ENCODE peak calls at places on chromosomes 7 and 10, in seven cellular contexts. A is GM13976; S is osteoblast; M is fibroblast of mammary gland; P is Caki2; C is stimulated activated CD4-positive, alpha-beta T cell treated with anti-CD3 and anti-CD28 coated beads, Interleukin-2, amount 100 ng/mL, for 48 hours; X is LoVo. V is an unnamed sample.

GRCh38 chr7:123847868-123848267 is 2.9 kb downstream of the HYAL4 start:
- DNase-seq in P (no peak), M (no peak), X (no peak), A (no peak), S (no peak), C (no peak), V (no peak)

GRCh38 chr10:71743099-71743838 is 23.7 kb upstream of the C10orf105 start:
- DNase-seq in C (no peak), S (no peak), M (no peak), A (no peak), X (no peak), P (no peak), V (no peak)

GRCh38 chr7:101510297-101510696 is 118.8 kb downstream of the MYL10 start:
- DNase-seq in S (no peak), C (no peak), A (no peak), X (no peak), P (no peak), M (no peak), V (no peak)

GRCh38 chr10:70560511-70560931 is 42.0 kb downstream of the PRF1 start:
- DNase-seq in C (no peak), S (peak), M (no peak), A (no peak), X (no peak), P (no peak), V (no peak)

GRCh38 chr7:140653319-140654108 is 12.9 kb upstream of the DENND2A start:
- DNase-seq in M (peak), S (peak), A (no peak), C (peak), P (peak), X (peak), V (no peak)

GRCh38 chr7:82605247-82605864 is 161.8 kb upstream of the CACNA2D1 start:
- DNase-seq in S (peak), M (peak), A (peak), X (peak), P (peak), C (no peak), V (no peak)

GRCh38 chr7:132030883-132031282 is 474.5 kb upstream of the PODXL start:
- DNase-seq in A (no peak), X (no peak), M (no peak), S (no peak), P (no peak), C (no peak), V (no peak)

GRCh38 chr10:108424656-108425055 is 1260.2 kb upstream of the SORCS1 start:
- DNase-seq in P (no peak), C (no peak), M (peak), X (no peak), S (no peak), A (no peak), V (no peak)

GRCh38 chr7:149109969-149110368 is 16.2 kb downstream of the ZNF425 start:
- DNase-seq in C (no peak), A (no peak), P (no peak), S (no peak), M (no peak), X (no peak), V (no peak)

GRCh38 chr10:51201947-51202346 is 127.7 kb downstream of the PRKG1 start:
- DNase-seq in S (no peak), X (no peak), P (no peak), A (no peak), M (no peak), C (no peak), V (no peak)

GRCh38 chr7:107579546-107579880 is 533 bp upstream of the BCAP29 start:
- DNase-seq in P (no peak), X (no peak), A (peak), C (no peak), S (no peak), M (no peak), V (no peak)

GRCh38 chr10:87863102-87863943 is at the start of the genes KLLN and PTEN:
- DNase-seq in M (peak), S (peak), P (peak), A (peak), C (peak), X (peak), V (peak)

GRCh38 chr10:44046605-44047004 is 338.3 kb downstream of the CXCL12 start:
- DNase-seq in S (no peak), C (no peak), M (peak), P (peak), X (no peak), A (no peak), V (no peak)

GRCh38 chr10:127243490-127244272 is 47.3 kb upstream of the INSYN2A start:
- DNase-seq in P (peak), X (peak), M (peak), A (no peak), S (no peak), C (peak), V (no peak)

GRCh38 chr10:101939718-101940117 is 96.1 kb upstream of the KCNIP2 start:
- DNase-seq in M (no peak), P (no peak), A (no peak), S (no peak), C (no peak), X (no peak), V (no peak)